ENCODE peak calls at places on chromosomes 5 and 9, in six cellular contexts. R, C, T, Z, A and K are unnamed samples.

GRCh38 chr9:93259490-93260289 is 75.8 kb downstream of the WNK2 start:
- DNase-seq in R (no peak), C (no peak), T (no peak), Z (no peak), A (no peak), K (peak; percentile 8)

GRCh38 chr5:121429761-121430160 is 421.9 kb upstream of the FTMT start:
- DNase-seq in R (no peak), C (no peak), T (no peak), Z (no peak), A (no peak), K (no peak)

GRCh38 chr5:13508559-13508958 is 435.9 kb downstream of the DNAH5 start:
- DNase-seq in R (no peak), C (no peak), T (no peak), Z (no peak), A (no peak), K (no peak)

GRCh38 chr5:160470437-160471341 is 49.0 kb downstream of the PTTG1 start:
- DNase-seq in R (no peak), C (peak; percentile 19), T (no peak), Z (no peak), A (no peak), K (peak; percentile 8)

GRCh38 chr5:92554447-92555085 is 1026.5 kb downstream of the NR2F1-AS1 start:
- DNase-seq in R (no peak), C (no peak), T (no peak), Z (no peak), A (no peak), K (no peak)

GRCh38 chr9:6873862-6874261 is 116.1 kb downstream of the KDM4C start:
- DNase-seq in R (no peak), C (no peak), T (no peak), Z (no peak), A (peak; percentile 20), K (no peak)

GRCh38 chr5:137600721-137601360 is 101.7 kb upstream of the SPOCK1 start:
- DNase-seq in R (no peak), C (no peak), T (no peak), Z (no peak), A (no peak), K (no peak)

GRCh38 chr5:9059920-9060691 is 485.8 kb downstream of the SEMA5A start:
- DNase-seq in R (no peak), C (no peak), T (no peak), Z (no peak), A (no peak), K (no peak)